ENCODE peak calls at places on chromosomes 1 and 21, in five cellular contexts. X is MV-4-11, R is B cell, S is HAP-1, O is AG04450. G is an unnamed sample.

GRCh38 chr1:103362348-103363007 is 163.0 kb upstream of the RNPC3 start:
- DNase-seq in X (no peak), R (no peak), O (no peak), S (no peak), G (no peak)

GRCh38 chr1:116986531-116987255 is 14.9 kb upstream of the CD101 start:
- DNase-seq in O (no peak), R (no peak), X (no peak), S (no peak), G (no peak)

GRCh38 chr1:228939881-228940392 is 204.7 kb downstream of the RHOU start:
- DNase-seq in S (no peak), R (no peak), O (no peak), X (no peak), G (no peak)

GRCh38 chr1:75908717-75909152 is 23.5 kb downstream of the ASB17 start:
- DNase-seq in O (peak; percentile 11), R (no peak), S (no peak), X (peak; percentile 8), G (no peak)

GRCh38 chr1:113930499-113931161 is 1.5 kb downstream of the HIPK1 start:
- DNase-seq in O (no peak), R (peak; percentile 54), X (peak; percentile 62), S (peak; percentile 19), G (peak; percentile 40)

GRCh38 chr1:1162597-1163537 is 10.8 kb upstream of the TTLL10 start:
- DNase-seq in S (no peak), O (no peak), R (no peak), X (no peak), G (peak; percentile 95)

GRCh38 chr1:240663160-240663879 is 51.4 kb upstream of the GREM2 start:
- DNase-seq in O (peak; percentile 30), R (no peak), X (no peak), S (no peak), G (no peak)

GRCh38 chr1:40386311-40386778 is 12.8 kb downstream of the SMAP2 start:
- DNase-seq in O (no peak), S (peak; percentile 0), X (no peak), R (no peak), G (no peak)

GRCh38 chr1:27117733-27118439 is 37.0 kb downstream of the SLC9A1 start:
- DNase-seq in S (no peak), O (no peak), X (no peak), R (no peak), G (peak; percentile 73)

GRCh38 chr1:187655163-187655562 is 826.4 kb downstream of the PLA2G4A start:
- DNase-seq in X (no peak), O (no peak), R (no peak), S (no peak), G (no peak)

GRCh38 chr1:237873487-237873927 is 17.2 kb downstream of the ZP4 start:
- DNase-seq in S (peak; percentile 36), X (peak; percentile 71), O (no peak), R (no peak), G (no peak)

GRCh38 chr1:48817505-48818114 is 40.9 kb upstream of the BEND5 start:
- DNase-seq in O (peak; percentile 11), R (peak; percentile 41), S (peak; percentile 40), X (peak; percentile 60), G (peak; percentile 68)

GRCh38 chr1:206608108-206608698 is 4.1 kb downstream of the EIF2D start:
- DNase-seq in O (no peak), S (peak; percentile 45), R (peak; percentile 53), X (no peak), G (peak; percentile 37)

GRCh38 chr1:194873328-194873923 is 1687.0 kb upstream of the B3GALT2 start:
- DNase-seq in S (no peak), R (no peak), X (peak; percentile 66), O (no peak), G (no peak)

GRCh38 chr1:116908821-116909510 is 750 bp upstream of the PTGFRN start:
- DNase-seq in R (no peak), X (no peak), O (no peak), S (peak; percentile 38), G (no peak)

GRCh38 chr1:98044766-98045165 is 123.9 kb upstream of the DPYD start:
- DNase-seq in O (no peak), R (no peak), S (no peak), X (no peak), G (no peak)

GRCh38 chr1:6200188-6200809 is 904 bp upstream of the RPL22 start:
- DNase-seq in O (no peak), S (no peak), R (no peak), X (peak; percentile 22), G (no peak)

GRCh38 chr1:42311897-42312296 is 23.1 kb downstream of the FOXJ3 start:
- DNase-seq in O (no peak), R (no peak), X (no peak), S (no peak), G (no peak)

GRCh38 chr1:33876970-33877680 is 13.2 kb downstream of the HMGB4 start:
- DNase-seq in O (peak; percentile 68), S (no peak), R (no peak), X (no peak), G (no peak)

GRCh38 chr1:1024421-1025415 is 4.8 kb downstream of the AGRN start:
- DNase-seq in X (no peak), S (no peak), R (no peak), O (no peak), G (peak; percentile 56)

GRCh38 chr21:25689226-25689625 is 45.5 kb downstream of the ATP5PF start:
- DNase-seq in O (no peak), R (no peak), S (no peak), X (no peak), G (no peak)

GRCh38 chr21:45979651-45980050 is 1.9 kb upstream of the COL6A1 start:
- DNase-seq in O (no peak), R (no peak), S (no peak), X (no peak), G (no peak)

GRCh38 chr21:42532466-42533181 is 19.0 kb downstream of the SLC37A1 start:
- DNase-seq in S (no peak), X (no peak), O (no peak), R (peak; percentile 73), G (peak; percentile 59)

GRCh38 chr1:154434346-154435075 is 29.4 kb downstream of the IL6R start:
- DNase-seq in O (no peak), S (no peak), X (no peak), R (no peak), G (peak; percentile 79)

GRCh38 chr1:209646558-209646957 is 5.7 kb downstream of the LAMB3 start:
- DNase-seq in O (no peak), S (no peak), R (no peak), X (no peak), G (no peak)

GRCh38 chr1:56411484-56412180 is 167.7 kb downstream of the PLPP3 start:
- DNase-seq in O (no peak), R (no peak), S (no peak), X (no peak), G (no peak)

G was measured in small intestine.